ENCODE peak calls at places on chromosome 20, in four cellular contexts. I, T, U and B are unnamed samples.

GRCh38 chr20:43767686-43768474 is 41.1 kb upstream of the GTSF1L start:
- DNase-seq in U (no peak), I (peak; percentile 83), T (no peak), B (no peak)

GRCh38 chr20:45835230-45836224 is 1.9 kb downstream of the SNX21 start:
- DNase-seq in I (peak; percentile 95), U (peak; percentile 59), T (no peak), B (peak; percentile 77)

GRCh38 chr20:14616003-14616402 is 278.6 kb upstream of the FLRT3 start:
- DNase-seq in I (peak; percentile 89), T (no peak), U (no peak), B (no peak)

GRCh38 chr20:24956001-24956761 is 7.1 kb downstream of the CST7 start:
- DNase-seq in I (no peak), U (no peak), T (no peak), B (no peak)

GRCh38 chr20:45925821-45926506 is 8.5 kb upstream of the PCIF1 start:
- DNase-seq in T (no peak), I (no peak), U (no peak), B (no peak)

GRCh38 chr20:50335105-50335504 is 144.5 kb downstream of the CEBPB start:
- DNase-seq in T (no peak), U (no peak), I (peak; percentile 57), B (no peak)

GRCh38 chr20:33373735-33374605 is 27.3 kb downstream of the CDK5RAP1 start:
- DNase-seq in T (no peak), I (peak; percentile 99), U (no peak), B (no peak)

GRCh38 chr20:23782366-23782983 is 31.7 kb upstream of the CST1 start:
- DNase-seq in T (no peak), U (no peak), I (peak; percentile 68), B (no peak)

GRCh38 chr20:50788045-50788867 is 6.6 kb upstream of the BCAS4 start:
- DNase-seq in T (no peak), U (no peak), I (peak; percentile 74), B (peak; percentile 36)

GRCh38 chr20:24815196-24815815 is 133.8 kb upstream of the CST7 start:
- DNase-seq in T (no peak), I (no peak), U (no peak), B (no peak)

GRCh38 chr20:32988008-32988407 is 16.2 kb downstream of the SUN5 start:
- DNase-seq in I (no peak), T (no peak), U (peak; percentile 50), B (no peak)

GRCh38 chr20:60210779-60211617 is 252.8 kb downstream of the CDH26 start:
- DNase-seq in I (peak; percentile 68), T (peak; percentile 32), U (peak; percentile 69), B (peak; percentile 79)

GRCh38 chr20:53789913-53790675 is 196.5 kb upstream of the ZNF217 start:
- DNase-seq in U (no peak), T (no peak), I (no peak), B (no peak)

GRCh38 chr20:51800132-51800721 is 2.1 kb downstream of the SALL4 start:
- DNase-seq in I (peak; percentile 92), T (peak; percentile 26), U (peak; percentile 57), B (peak; percentile 85)

GRCh38 chr20:49183444-49183843 is 4.7 kb downstream of the STAU1 start:
- DNase-seq in I (no peak), T (no peak), U (no peak), B (no peak)

GRCh38 chr20:60968853-60969720 is 283.0 kb upstream of the CDH4 start:
- DNase-seq in T (no peak), I (no peak), U (no peak), B (no peak)

GRCh38 chr20:48614593-48615274 is 213.1 kb downstream of the PREX1 start:
- DNase-seq in I (peak; percentile 38), T (no peak), U (no peak), B (peak; percentile 26)

GRCh38 chr20:41121399-41121798 is 15.9 kb upstream of the PLCG1 start:
- DNase-seq in I (no peak), U (no peak), T (no peak), B (no peak)

GRCh38 chr20:34271961-34272360 is 30.7 kb downstream of the ASIP start:
- DNase-seq in U (no peak), T (no peak), I (peak; percentile 16), B (no peak)

DNA sequence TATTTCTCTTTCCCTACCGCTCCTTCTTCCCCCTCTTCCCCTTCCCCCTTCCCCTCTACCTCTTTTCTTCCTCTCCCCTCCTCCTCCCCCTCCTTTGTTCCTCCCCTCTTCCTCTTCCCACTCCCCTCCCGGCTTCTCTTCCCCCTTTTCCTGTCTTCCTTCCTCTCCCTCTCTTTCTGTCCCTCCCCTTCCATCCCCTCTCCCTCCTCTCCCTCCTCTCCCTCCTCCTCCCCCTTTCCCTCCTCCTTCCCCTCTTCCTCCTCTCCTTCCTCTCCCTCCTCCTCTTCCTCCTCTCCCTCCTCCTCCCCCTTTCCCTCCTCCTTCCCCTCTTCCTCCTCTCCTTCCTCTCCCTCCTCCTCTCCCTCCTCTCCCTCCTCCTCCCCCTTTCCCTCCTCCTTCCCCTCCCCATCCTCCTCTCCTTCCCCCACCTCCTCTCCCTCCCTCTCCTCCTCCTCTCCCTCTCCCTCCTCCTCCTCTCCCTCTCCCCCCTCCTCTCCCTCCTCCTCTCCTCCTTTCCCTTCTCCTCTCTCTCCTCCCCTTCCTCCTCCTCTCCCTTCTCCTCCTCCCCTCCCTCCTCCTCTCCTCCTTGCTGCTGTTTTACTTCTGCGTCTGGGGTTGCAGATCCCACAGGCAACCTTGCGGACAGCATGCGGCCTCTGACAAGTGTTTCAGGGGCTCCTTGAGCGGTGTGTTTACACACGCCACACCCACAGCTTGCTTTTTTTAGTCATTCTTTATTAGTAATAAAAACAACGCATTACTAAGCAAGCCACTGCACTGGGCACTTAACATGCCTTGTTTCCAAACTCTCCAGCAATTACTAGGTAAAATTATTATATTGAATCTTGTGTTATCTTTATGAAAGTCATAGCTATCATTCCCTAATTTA is 81.7 kb downstream of the TFAP2C start:
- DNase-seq in T (no peak), I (peak; percentile 97), U (no peak), B (no peak)
- H3K27ac ChIP-seq in T (no peak overlapping the region), I (peak overlapping the region; percentile 87), U (no peak overlapping the region), B (no peak overlapping the region)

DNA sequence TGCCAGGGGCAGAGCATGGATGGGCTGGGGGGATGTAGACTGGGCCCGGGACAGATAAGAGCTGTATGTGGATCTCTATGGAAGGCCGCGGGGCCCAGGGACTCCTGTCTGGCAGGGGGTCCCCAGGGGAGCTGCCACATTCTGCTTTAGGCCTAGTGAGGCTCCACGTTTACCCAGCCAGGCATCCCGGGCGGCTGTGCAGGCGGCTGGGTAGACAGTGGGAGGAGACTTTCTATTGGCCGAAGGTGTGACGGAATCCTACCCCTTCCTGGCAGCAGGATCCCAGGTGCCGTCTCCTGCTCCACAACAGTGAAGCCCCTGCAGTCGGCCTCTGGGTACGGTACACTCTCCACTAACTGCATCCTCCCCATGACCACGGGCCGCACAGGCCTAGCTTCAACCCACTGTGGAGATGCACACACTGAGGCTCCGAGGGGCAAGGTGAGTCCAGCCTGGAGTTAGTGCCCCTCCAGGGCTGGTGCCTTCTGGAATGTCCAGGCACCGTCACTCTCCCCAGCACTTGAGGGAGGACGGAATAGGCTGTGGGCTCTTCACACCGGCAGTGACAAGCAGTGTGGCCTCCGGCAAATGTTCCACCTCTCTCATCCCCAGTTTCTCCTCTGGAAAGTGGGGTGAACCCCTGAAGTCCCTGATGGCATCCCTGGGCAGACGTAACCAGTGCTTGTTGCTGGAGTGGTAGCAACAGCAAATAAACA is 36.8 kb upstream of the ZBP1 start:
- DNase-seq in T (no peak), U (no peak), I (no peak), B (no peak)
- H3K27ac ChIP-seq in T (no peak overlapping the region), U (no peak overlapping the region), I (no peak overlapping the region), B (no peak overlapping the region)

GRCh38 chr20:47392015-47392720 is 35.7 kb upstream of the ZMYND8 start:
- DNase-seq in I (peak; percentile 99), U (no peak), T (no peak), B (no peak)
- H3K27ac ChIP-seq in I (peak overlapping the region; percentile 97), U (no peak overlapping the region), T (no peak overlapping the region), B (no peak overlapping the region)

DNA sequence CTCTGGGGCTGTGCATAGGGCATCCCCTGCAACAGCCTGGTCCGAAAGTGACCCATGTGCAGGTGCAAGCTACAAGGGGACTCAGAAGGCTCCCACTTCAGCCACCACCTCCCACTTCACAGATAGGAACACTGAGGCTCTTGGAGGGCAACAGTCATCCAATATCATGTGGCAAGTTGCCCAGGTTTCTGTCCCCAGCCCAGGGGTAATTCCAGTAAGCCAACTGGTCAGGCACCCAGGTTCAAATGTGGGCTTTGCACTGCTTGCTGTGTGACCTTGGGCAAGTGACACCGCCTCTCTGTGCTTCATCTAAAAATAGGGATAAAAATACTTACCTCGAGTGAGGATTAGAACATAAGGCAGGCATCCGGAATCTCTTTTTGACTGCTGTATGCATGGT is 62.0 kb upstream of the SIRPA start:
- DNase-seq in T (no peak), I (no peak), U (no peak), B (no peak)
- H3K27ac ChIP-seq in T (no peak overlapping the region), I (no peak overlapping the region), U (no peak overlapping the region), B (no peak overlapping the region)

GRCh38 chr20:12997128-12997655 is 11.6 kb upstream of the SPTLC3 start:
- DNase-seq in T (no peak), U (no peak), I (no peak), B (no peak)
- H3K27ac ChIP-seq in T (no peak overlapping the region), U (no peak overlapping the region), I (no peak overlapping the region), B (no peak overlapping the region)

DNA sequence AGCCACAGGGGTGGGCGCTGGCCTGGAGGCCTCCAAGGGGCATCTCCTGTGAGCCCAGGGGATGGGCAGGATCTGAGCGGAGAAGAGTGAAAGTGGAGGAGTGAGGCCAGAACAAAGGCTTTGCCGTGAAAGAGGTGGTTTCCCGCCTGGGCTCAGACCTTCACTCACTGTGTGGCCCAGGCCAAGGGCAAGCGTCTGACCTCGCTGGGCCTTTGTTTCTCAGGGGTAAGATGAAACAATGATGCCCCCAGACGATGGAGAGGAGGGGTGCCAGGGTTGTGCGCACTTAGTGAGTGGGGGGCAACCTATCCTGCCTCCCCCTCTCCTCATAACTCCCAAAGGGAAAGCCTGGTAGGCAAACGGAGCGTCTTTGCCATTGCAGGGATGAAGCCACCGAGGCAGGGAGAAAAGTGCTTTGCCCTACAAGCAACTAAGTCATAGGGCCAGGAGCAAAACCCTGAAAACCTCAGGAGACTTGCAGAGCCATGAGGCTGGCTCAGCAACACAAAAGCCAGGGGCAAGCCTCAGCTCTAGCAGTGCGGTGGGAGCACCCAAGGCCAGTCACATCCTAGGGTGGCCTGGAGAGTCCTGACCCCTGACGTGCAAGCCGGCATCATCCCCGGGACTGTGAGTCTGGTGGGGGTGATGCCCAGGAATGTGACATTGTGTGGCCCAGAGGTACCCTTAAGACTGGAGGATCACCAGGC is 903 bp upstream of the STMN3 start:
- DNase-seq in U (no peak), T (no peak), I (no peak), B (no peak)
- H3K27ac ChIP-seq in U (peak overlapping the region; percentile 66), T (peak overlapping the region; percentile 56), I (no peak overlapping the region), B (no peak overlapping the region)

GRCh38 chr20:31678389-31679356 is 41.0 kb downstream of the COX4I2 start:
- DNase-seq in T (no peak), I (peak; percentile 2), U (no peak), B (no peak)

GRCh38 chr20:31677553-31678260 is 40.0 kb downstream of the COX4I2 start:
- DNase-seq in T (no peak), I (peak; percentile 1), U (no peak), B (peak; percentile 11)

GRCh38 chr20:31674895-31675827 is 37.4 kb downstream of the COX4I2 start:
- DNase-seq in T (peak; percentile 33), U (peak; percentile 41), I (peak; percentile 86), B (peak; percentile 90)

GRCh38 chr20:31675828-31676533 is 38.3 kb downstream of the COX4I2 start:
- DNase-seq in U (no peak), I (peak; percentile 25), T (peak; percentile 10), B (no peak)

GRCh38 chr20:31676534-31677030 is 38.9 kb downstream of the COX4I2 start:
- DNase-seq in U (no peak), T (no peak), I (peak; percentile 11), B (peak; percentile 14)
- H3K27ac ChIP-seq in U (peak overlapping the region; percentile 79), T (peak overlapping the region; percentile 76), I (peak overlapping the region; percentile 57), B (no peak overlapping the region)